ENCODE peak calls at places on chromosomes 5 and 9, in eight cellular contexts. R is osteocyte, S is glomerular endothelial cell, V is AG08395, U is ELR, M is anterior cingulate cortex, K is ecto neural progenitor cell, H is myocyte. I is an unnamed sample.

GRCh38 chr5:154384480-154385235 is 61.1 kb upstream of the SAP30L start:
- DNase-seq in R (no peak), S (no peak), V (no peak), U (no peak), M (no peak), K (no peak), H (no peak), I (no peak)

GRCh38 chr5:143758015-143758414 is 53.9 kb upstream of the HMHB1 start:
- DNase-seq in R (no peak), S (no peak), V (no peak), U (no peak), M (no peak), K (no peak), H (no peak), I (no peak)

GRCh38 chr9:109887079-109887478 is 107.1 kb downstream of the PALM2AKAP2 start:
- DNase-seq in R (no peak), S (no peak), V (peak; percentile 63), U (peak; percentile 40), M (no peak), K (no peak), H (peak; percentile 85), I (no peak)

GRCh38 chr9:129111762-129112151 is 542 bp downstream of the PTPA start:
- DNase-seq in R (no peak), S (no peak), V (peak; percentile 41), U (peak; percentile 60), M (peak; percentile 53), K (no peak), H (peak; percentile 40), I (peak; percentile 38)

GRCh38 chr5:180860273-180860886 is 696 bp downstream of the ZFP62 start:
- DNase-seq in R (no peak), S (no peak), V (peak; percentile 32), U (peak; percentile 62), M (no peak), K (no peak), H (peak; percentile 67), I (peak; percentile 10)

GRCh38 chr9:22117511-22118388 is 108.6 kb upstream of the CDKN2B start:
- DNase-seq in R (no peak), S (no peak), V (no peak), U (peak; percentile 89), M (no peak), K (no peak), H (peak; percentile 47), I (no peak)

GRCh38 chr9:14348241-14349140 is 34.5 kb upstream of the NFIB start:
- DNase-seq in R (no peak), S (no peak), V (no peak), U (no peak), M (no peak), K (peak; percentile 60), H (peak; percentile 32), I (no peak)

GRCh38 chr5:135834639-135835529 is at the start of gene SLC25A48:
- DNase-seq in R (peak; percentile 84), S (no peak), V (peak; percentile 67), U (peak; percentile 61), M (peak; percentile 61), K (peak; percentile 88), H (peak; percentile 31), I (peak; percentile 69)

GRCh38 chr9:94140791-94141790 is 56.8 kb downstream of the PTPDC1 start:
- DNase-seq in R (no peak), S (no peak), V (no peak), U (no peak), M (no peak), K (no peak), H (peak; percentile 68), I (no peak)

GRCh38 chr5:52947851-52948250 is 41.3 kb upstream of the ITGA2 start:
- DNase-seq in R (no peak), S (no peak), V (no peak), U (peak; percentile 49), M (no peak), K (no peak), H (no peak), I (no peak)

I was measured in head of caudate nucleus.